ENCODE peak calls at places on chromosomes 1 and 21, in six cellular contexts. One of them, this sample, is unnamed. For H3K4me1, the result is how much of the 10 kb centered on the place peaks cover.

GRCh38 chr1:160359559-160360226 is 7.2 kb upstream of the NHLH1 start:
- DNase-seq in Panc1: no peak
- DNase-seq in aorta: no peak
- DNase-seq in ovary: no peak
- DNase-seq in left ventricle myocardium inferior: no peak
- DNase-seq in IMR-90: peak
- DNase-seq in this sample: no peak

GRCh38 chr1:116372651-116373444 is at the start of gene ATP1A1:
- DNase-seq in Panc1: no peak
- DNase-seq in aorta: peak
- DNase-seq in ovary: peak
- DNase-seq in left ventricle myocardium inferior: peak
- DNase-seq in IMR-90: peak
- DNase-seq in this sample: peak

GRCh38 chr1:232227171-232227740 is 402.7 kb downstream of the SIPA1L2 start:
- DNase-seq in Panc1: no peak
- DNase-seq in aorta: no peak
- DNase-seq in ovary: no peak
- DNase-seq in left ventricle myocardium inferior: no peak
- DNase-seq in IMR-90: no peak
- DNase-seq in this sample: no peak

GRCh38 chr21:31363720-31364119 is 19.7 kb upstream of the TIAM1 start:
- DNase-seq in Panc1: no peak
- DNase-seq in aorta: no peak
- DNase-seq in ovary: no peak
- DNase-seq in left ventricle myocardium inferior: no peak
- DNase-seq in IMR-90: no peak
- DNase-seq in this sample: no peak

GRCh38 chr1:243742814-243743213 is 107.2 kb downstream of the AKT3 start:
- DNase-seq in Panc1: no peak
- DNase-seq in aorta: no peak
- DNase-seq in ovary: no peak
- DNase-seq in left ventricle myocardium inferior: no peak
- DNase-seq in IMR-90: peak
- DNase-seq in this sample: no peak

GRCh38 chr1:116971481-116971880 is 30.1 kb upstream of the CD101 start:
- DNase-seq in Panc1: no peak
- DNase-seq in aorta: no peak
- DNase-seq in ovary: no peak
- DNase-seq in left ventricle myocardium inferior: no peak
- DNase-seq in IMR-90: no peak
- DNase-seq in this sample: no peak

GRCh38 chr1:168428063-168428731 is 115.6 kb downstream of the XCL2 start:
- DNase-seq in Panc1: no peak
- DNase-seq in aorta: no peak
- DNase-seq in ovary: peak
- DNase-seq in left ventricle myocardium inferior: peak
- DNase-seq in IMR-90: no peak
- DNase-seq in this sample: peak

GRCh38 chr1:29579821-29580425 is 343.6 kb downstream of the PTPRU start:
- DNase-seq in Panc1: no peak
- DNase-seq in aorta: no peak
- DNase-seq in ovary: no peak
- DNase-seq in left ventricle myocardium inferior: no peak
- DNase-seq in IMR-90: peak
- DNase-seq in this sample: no peak

GRCh38 chr1:66253330-66253921 is 280.5 kb upstream of the SGIP1 start:
- DNase-seq in Panc1: peak
- DNase-seq in aorta: no peak
- DNase-seq in ovary: no peak
- DNase-seq in left ventricle myocardium inferior: no peak
- DNase-seq in IMR-90: peak
- DNase-seq in this sample: no peak

GRCh38 chr1:217534566-217534965 is 96.3 kb downstream of the GPATCH2 start:
- DNase-seq in Panc1: no peak
- DNase-seq in aorta: no peak
- DNase-seq in ovary: no peak
- DNase-seq in left ventricle myocardium inferior: no peak
- DNase-seq in IMR-90: no peak
- DNase-seq in this sample: no peak

GRCh38 chr1:24724345-24725208 is 20.7 kb upstream of the CLIC4 start:
- DNase-seq in Panc1: no peak
- DNase-seq in aorta: no peak
- DNase-seq in ovary: peak
- DNase-seq in left ventricle myocardium inferior: no peak
- DNase-seq in IMR-90: peak
- DNase-seq in this sample: no peak

GRCh38 chr1:17746920-17747319 is 8.2 kb upstream of the ACTL8 start:
- DNase-seq in Panc1: no peak
- DNase-seq in aorta: no peak
- DNase-seq in ovary: no peak
- DNase-seq in left ventricle myocardium inferior: no peak
- DNase-seq in IMR-90: no peak
- DNase-seq in this sample: no peak

GRCh38 chr1:39666772-39667171 is 5.1 kb downstream of the NT5C1A start:
- DNase-seq in Panc1: no peak
- DNase-seq in aorta: no peak
- DNase-seq in ovary: no peak
- DNase-seq in left ventricle myocardium inferior: no peak
- DNase-seq in IMR-90: no peak
- DNase-seq in this sample: no peak

GRCh38 chr1:182616130-182617074 is 12.2 kb upstream of the RGS16 start:
- DNase-seq in Panc1: no peak
- DNase-seq in aorta: peak
- DNase-seq in ovary: peak
- DNase-seq in left ventricle myocardium inferior: peak
- DNase-seq in IMR-90: peak
- DNase-seq in this sample: peak

GRCh38 chr1:230548997-230549396 is 93.3 kb upstream of the COG2 start:
- DNase-seq in Panc1: no peak
- DNase-seq in aorta: no peak
- DNase-seq in ovary: no peak
- DNase-seq in left ventricle myocardium inferior: no peak
- DNase-seq in IMR-90: no peak
- DNase-seq in this sample: no peak

GRCh38 chr1:227945891-227946623 is 1.7 kb downstream of the WNT9A start:
- DNase-seq in Panc1: no peak
- DNase-seq in aorta: peak
- DNase-seq in ovary: peak
- DNase-seq in left ventricle myocardium inferior: peak
- DNase-seq in IMR-90: peak
- DNase-seq in this sample: peak

GRCh38 chr1:193115629-193116227 is 6.1 kb upstream of the CDC73 start:
- DNase-seq in Panc1: peak
- DNase-seq in aorta: no peak
- DNase-seq in ovary: no peak
- DNase-seq in left ventricle myocardium inferior: no peak
- DNase-seq in IMR-90: peak
- DNase-seq in this sample: peak

GRCh38 chr1:226863446-226863845 is 7.0 kb upstream of the PSEN2 start:
- DNase-seq in Panc1: no peak
- DNase-seq in aorta: no peak
- DNase-seq in ovary: no peak
- DNase-seq in left ventricle myocardium inferior: no peak
- DNase-seq in IMR-90: peak
- DNase-seq in this sample: no peak

GRCh38 chr21:15255359-15256157 is 190.8 kb upstream of the NRIP1 start:
- DNase-seq in Panc1: no peak
- DNase-seq in aorta: no peak
- DNase-seq in ovary: no peak
- DNase-seq in left ventricle myocardium inferior: no peak
- DNase-seq in IMR-90: no peak
- DNase-seq in this sample: no peak

GRCh38 chr1:27601771-27602509 is 2.0 kb downstream of the AHDC1 start:
- DNase-seq in Panc1: no peak
- DNase-seq in aorta: peak
- DNase-seq in ovary: peak
- DNase-seq in left ventricle myocardium inferior: peak
- DNase-seq in IMR-90: no peak
- DNase-seq in this sample: no peak

GRCh38 chr21:33865176-33865575 is 50.4 kb downstream of the ATP5PO start:
- DNase-seq in Panc1: no peak
- DNase-seq in aorta: no peak
- DNase-seq in ovary: no peak
- DNase-seq in left ventricle myocardium inferior: no peak
- DNase-seq in IMR-90: no peak
- DNase-seq in this sample: no peak

GRCh38 chr1:149997585-149998262 is 12.8 kb downstream of the OTUD7B start:
- DNase-seq in Panc1: no peak
- DNase-seq in aorta: no peak
- DNase-seq in ovary: no peak
- DNase-seq in left ventricle myocardium inferior: no peak
- DNase-seq in IMR-90: no peak
- DNase-seq in this sample: no peak

GRCh38 chr1:241799414-241799813 is 48.6 kb upstream of the EXO1 start:
- DNase-seq in Panc1: no peak
- DNase-seq in aorta: no peak
- DNase-seq in ovary: no peak
- DNase-seq in left ventricle myocardium inferior: no peak
- DNase-seq in IMR-90: peak
- DNase-seq in this sample: no peak

GRCh38 chr1:204453141-204453772 is 41.3 kb downstream of the PIK3C2B start:
- DNase-seq in Panc1: no peak
- DNase-seq in aorta: no peak
- DNase-seq in ovary: no peak
- DNase-seq in left ventricle myocardium inferior: no peak
- DNase-seq in IMR-90: no peak
- DNase-seq in this sample: no peak
- H3K4me1 ChIP-seq in Panc1: under half
- H3K4me1 ChIP-seq in aorta: under half
- H3K4me1 ChIP-seq in ovary: under half
- H3K4me1 ChIP-seq in left ventricle myocardium inferior: half or more
- H3K4me1 ChIP-seq in IMR-90: under half
- H3K4me1 ChIP-seq in this sample: under half

DNA sequence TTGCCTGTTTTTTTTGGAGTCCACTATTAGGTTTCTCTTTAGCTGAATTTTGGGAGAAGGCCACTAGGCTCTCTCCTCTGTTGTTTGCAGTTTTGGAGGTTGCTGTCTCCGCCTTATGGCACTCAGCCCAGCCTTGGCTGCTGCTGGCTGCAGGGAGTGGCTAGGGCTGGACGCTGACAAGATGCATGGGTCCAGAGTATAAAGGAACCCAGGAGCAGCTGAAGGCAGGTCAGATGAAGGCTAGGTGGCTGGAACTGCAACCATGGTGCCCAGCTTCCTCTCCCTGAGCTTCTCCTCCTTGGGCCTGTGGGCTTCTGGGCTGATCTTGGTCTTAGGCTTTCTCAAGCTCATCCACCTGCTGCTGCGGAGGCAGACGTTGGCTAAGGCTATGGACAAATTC is at the start of gene CYP4B1:
- DNase-seq in Panc1: no peak
- DNase-seq in aorta: peak
- DNase-seq in ovary: no peak
- DNase-seq in left ventricle myocardium inferior: peak
- DNase-seq in IMR-90: no peak
- DNase-seq in this sample: peak
- H3K27ac ChIP-seq in Panc1: no peak
- H3K27ac ChIP-seq in aorta: no peak
- H3K27ac ChIP-seq in ovary: no peak
- H3K27ac ChIP-seq in left ventricle myocardium inferior: peak
- H3K27ac ChIP-seq in IMR-90: no peak
- H3K27ac ChIP-seq in this sample: peak

GRCh38 chr1:84090447-84091244 is 53.4 kb upstream of the PRKACB start:
- DNase-seq in Panc1: peak
- DNase-seq in aorta: no peak
- DNase-seq in ovary: no peak
- DNase-seq in left ventricle myocardium inferior: no peak
- DNase-seq in IMR-90: no peak
- DNase-seq in this sample: no peak
- H3K4me3 ChIP-seq in Panc1: no peak
- H3K4me3 ChIP-seq in aorta: no peak
- H3K4me3 ChIP-seq in ovary: no peak
- H3K4me3 ChIP-seq in left ventricle myocardium inferior: no peak
- H3K4me3 ChIP-seq in IMR-90: no peak
- H3K4me3 ChIP-seq in this sample: no peak

DNA sequence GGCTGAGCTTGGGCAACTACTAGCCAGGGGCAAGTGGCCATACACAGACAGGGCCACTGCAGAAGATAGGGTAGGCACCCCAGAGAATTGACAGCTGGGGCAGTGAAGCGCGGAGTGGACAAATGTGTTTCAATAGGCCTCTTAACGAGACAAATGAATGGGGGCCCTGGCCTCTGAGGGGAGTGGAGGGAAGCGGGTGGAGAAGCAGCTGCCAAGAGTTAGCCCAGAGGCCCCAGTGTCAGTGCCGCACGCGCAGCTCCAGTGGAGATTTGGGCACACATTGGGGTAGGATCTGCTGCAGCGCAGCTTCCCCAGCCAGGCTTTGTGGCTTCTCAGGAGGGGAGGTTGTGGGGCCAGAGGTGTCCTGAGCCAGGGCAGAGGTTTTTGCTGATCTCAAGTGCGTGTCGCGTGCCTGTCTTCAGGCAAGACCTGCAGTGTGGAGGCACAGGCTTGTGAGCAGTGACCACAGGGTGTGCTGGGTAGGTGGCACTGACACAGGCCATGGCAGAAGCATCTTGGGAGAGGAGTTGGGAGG is 16.9 kb downstream of the PTPRF start:
- DNase-seq in Panc1: no peak
- DNase-seq in aorta: no peak
- DNase-seq in ovary: no peak
- DNase-seq in left ventricle myocardium inferior: no peak
- DNase-seq in IMR-90: no peak
- DNase-seq in this sample: no peak
- H3K4me1 ChIP-seq in Panc1: under half
- H3K4me1 ChIP-seq in aorta: under half
- H3K4me1 ChIP-seq in ovary: under half
- H3K4me1 ChIP-seq in left ventricle myocardium inferior: under half
- H3K4me1 ChIP-seq in IMR-90: under half
- H3K4me1 ChIP-seq in this sample: under half